ENCODE peak calls at places on chromosomes 3 and 15, in nine cellular contexts. T is adrenal gland, N is NT2/D1, F is Calu3, R is NCI-H82, H is astrocyte of the spinal cord, Z is AG20443, L is fibroblast of lung, G is A172. Q is an unnamed sample.

GRCh38 chr15:42155546-42156265 is 730 bp downstream of the PLA2G4F start:
- DNase-seq in T (no peak), N (no peak), F (peak; percentile 56), R (peak; percentile 9), H (no peak), Z (no peak), L (no peak), G (no peak), Q (no peak)

GRCh38 chr15:67836477-67836876 is 3.4 kb downstream of the RNU6-1 start:
- DNase-seq in T (no peak), N (no peak), F (no peak), R (peak; percentile 73), H (peak; percentile 49), Z (no peak), L (no peak), G (no peak), Q (peak; percentile 54)

GRCh38 chr15:27855137-27855536 is 244.0 kb downstream of the OCA2 start:
- DNase-seq in T (no peak), N (no peak), F (no peak), R (no peak), H (no peak), Z (peak; percentile 2), L (no peak), G (no peak), Q (no peak)

GRCh38 chr15:78264304-78265136 is at the start of gene DNAJA4:
- DNase-seq in T (peak; percentile 62), N (no peak), F (peak; percentile 68), R (no peak), H (peak; percentile 8), Z (peak; percentile 63), L (peak; percentile 46), G (no peak), Q (no peak)

GRCh38 chr15:66779331-66780009 is 77.4 kb downstream of the SMAD6 start:
- DNase-seq in T (no peak), N (no peak), F (no peak), R (no peak), H (no peak), Z (no peak), L (peak; percentile 31), G (no peak), Q (no peak)

GRCh38 chr3:9934235-9934621 is 594 bp downstream of the CRELD1 start:
- DNase-seq in T (no peak), N (no peak), F (no peak), R (no peak), H (no peak), Z (no peak), L (no peak), G (no peak), Q (no peak)

GRCh38 chr3:146594843-146595482 is 10.2 kb downstream of the PLSCR5 start:
- DNase-seq in T (no peak), N (no peak), F (no peak), R (peak; percentile 25), H (peak; percentile 35), Z (no peak), L (peak; percentile 14), G (peak; percentile 7), Q (peak; percentile 39)

GRCh38 chr3:97914390-97914789 is 57.8 kb downstream of the RIOX2 start:
- DNase-seq in T (no peak), N (no peak), F (no peak), R (no peak), H (peak; percentile 32), Z (no peak), L (peak; percentile 31), G (peak; percentile 53), Q (peak; percentile 94)

GRCh38 chr3:14787630-14788029 is 31.1 kb upstream of the FGD5 start:
- DNase-seq in T (no peak), N (no peak), F (no peak), R (peak; percentile 36), H (no peak), Z (no peak), L (no peak), G (no peak), Q (no peak)

GRCh38 chr3:56855856-56856538 is 54.2 kb upstream of the ARHGEF3 start:
- DNase-seq in T (peak; percentile 59), N (peak; percentile 20), F (peak; percentile 18), R (peak; percentile 38), H (no peak), Z (no peak), L (peak; percentile 46), G (peak; percentile 39), Q (peak; percentile 42)

GRCh38 chr3:179688847-179689246 is 36.0 kb downstream of the USP13 start:
- DNase-seq in T (no peak), N (no peak), F (no peak), R (no peak), H (peak; percentile 53), Z (no peak), L (peak; percentile 59), G (peak; percentile 73), Q (no peak)

Q was measured in MCF 10A.